ENCODE peak calls at places on chromosomes 6 and 20, in seven cellular contexts. One of them, this sample, is unnamed.

GRCh38 chr6:166691199-166691598 is 64.1 kb upstream of the RPS6KA2 start:
- DNase-seq in cardiac fibroblast: peak
- DNase-seq in astrocyte: peak
- DNase-seq in fibroblast of villous mesenchyme: peak
- DNase-seq in stomach: no peak
- DNase-seq in osteocyte: no peak
- DNase-seq in astrocyte of the spinal cord: peak
- DNase-seq in this sample: no peak

GRCh38 chr20:35307666-35308653 is 15.7 kb upstream of the FAM83C start:
- DNase-seq in osteocyte: peak
- DNase-seq in stomach: peak
- DNase-seq in cardiac fibroblast: peak
- DNase-seq in astrocyte: peak
- DNase-seq in astrocyte of the spinal cord: peak
- DNase-seq in fibroblast of villous mesenchyme: no peak
- DNase-seq in this sample: no peak

GRCh38 chr20:36086767-36087166 is 67.8 kb upstream of the EPB41L1 start:
- DNase-seq in osteocyte: no peak
- DNase-seq in cardiac fibroblast: no peak
- DNase-seq in astrocyte of the spinal cord: no peak
- DNase-seq in fibroblast of villous mesenchyme: no peak
- DNase-seq in stomach: no peak
- DNase-seq in astrocyte: no peak
- DNase-seq in this sample: no peak

GRCh38 chr6:44201638-44202303 is 15.0 kb upstream of the MYMX start:
- DNase-seq in stomach: no peak
- DNase-seq in cardiac fibroblast: no peak
- DNase-seq in astrocyte: no peak
- DNase-seq in fibroblast of villous mesenchyme: no peak
- DNase-seq in astrocyte of the spinal cord: no peak
- DNase-seq in osteocyte: no peak
- DNase-seq in this sample: no peak

GRCh38 chr20:33837096-33837830 is 26.1 kb downstream of the CHMP4B start:
- DNase-seq in cardiac fibroblast: no peak
- DNase-seq in osteocyte: no peak
- DNase-seq in stomach: no peak
- DNase-seq in astrocyte of the spinal cord: no peak
- DNase-seq in fibroblast of villous mesenchyme: no peak
- DNase-seq in astrocyte: no peak
- DNase-seq in this sample: no peak

GRCh38 chr20:62368629-62369507 is 1.8 kb upstream of the LAMA5 start:
- DNase-seq in astrocyte: no peak
- DNase-seq in osteocyte: no peak
- DNase-seq in cardiac fibroblast: peak
- DNase-seq in astrocyte of the spinal cord: peak
- DNase-seq in fibroblast of villous mesenchyme: peak
- DNase-seq in stomach: peak
- DNase-seq in this sample: no peak

GRCh38 chr6:10861086-10861485 is 20.8 kb downstream of the GCM2 start:
- DNase-seq in fibroblast of villous mesenchyme: no peak
- DNase-seq in cardiac fibroblast: no peak
- DNase-seq in osteocyte: no peak
- DNase-seq in astrocyte of the spinal cord: no peak
- DNase-seq in astrocyte: no peak
- DNase-seq in stomach: no peak
- DNase-seq in this sample: no peak

GRCh38 chr20:20664795-20665194 is 47.6 kb downstream of the RALGAPA2 start:
- DNase-seq in stomach: no peak
- DNase-seq in astrocyte of the spinal cord: peak
- DNase-seq in cardiac fibroblast: peak
- DNase-seq in astrocyte: no peak
- DNase-seq in osteocyte: no peak
- DNase-seq in fibroblast of villous mesenchyme: peak
- DNase-seq in this sample: no peak

GRCh38 chr6:129662980-129663431 is 47.0 kb downstream of the ARHGAP18 start:
- DNase-seq in stomach: no peak
- DNase-seq in astrocyte of the spinal cord: no peak
- DNase-seq in fibroblast of villous mesenchyme: no peak
- DNase-seq in osteocyte: no peak
- DNase-seq in cardiac fibroblast: no peak
- DNase-seq in astrocyte: no peak
- DNase-seq in this sample: no peak

GRCh38 chr6:142845624-142846458 is 99.1 kb downstream of the HIVEP2 start:
- DNase-seq in osteocyte: peak
- DNase-seq in stomach: peak
- DNase-seq in cardiac fibroblast: peak
- DNase-seq in astrocyte: peak
- DNase-seq in astrocyte of the spinal cord: peak
- DNase-seq in fibroblast of villous mesenchyme: peak
- DNase-seq in this sample: no peak

GRCh38 chr6:45351667-45352066 is 23.5 kb downstream of the RUNX2 start:
- DNase-seq in fibroblast of villous mesenchyme: no peak
- DNase-seq in cardiac fibroblast: no peak
- DNase-seq in osteocyte: no peak
- DNase-seq in astrocyte: no peak
- DNase-seq in astrocyte of the spinal cord: no peak
- DNase-seq in stomach: no peak
- DNase-seq in this sample: no peak

GRCh38 chr6:8492536-8493125 is 57.3 kb upstream of the SLC35B3 start:
- DNase-seq in osteocyte: no peak
- DNase-seq in astrocyte of the spinal cord: peak
- DNase-seq in astrocyte: peak
- DNase-seq in stomach: no peak
- DNase-seq in fibroblast of villous mesenchyme: no peak
- DNase-seq in cardiac fibroblast: no peak
- DNase-seq in this sample: no peak

GRCh38 chr6:148866657-148867268 is 119.9 kb downstream of the UST start:
- DNase-seq in astrocyte: no peak
- DNase-seq in cardiac fibroblast: no peak
- DNase-seq in fibroblast of villous mesenchyme: no peak
- DNase-seq in astrocyte of the spinal cord: no peak
- DNase-seq in osteocyte: no peak
- DNase-seq in stomach: no peak
- DNase-seq in this sample: no peak

GRCh38 chr6:392441-393390 is 1.2 kb downstream of the IRF4 start:
- DNase-seq in stomach: no peak
- DNase-seq in astrocyte: no peak
- DNase-seq in astrocyte of the spinal cord: no peak
- DNase-seq in fibroblast of villous mesenchyme: no peak
- DNase-seq in osteocyte: no peak
- DNase-seq in cardiac fibroblast: no peak
- DNase-seq in this sample: no peak

GRCh38 chr6:150251566-150252186 is 108.8 kb downstream of the PPP1R14C start:
- DNase-seq in osteocyte: no peak
- DNase-seq in astrocyte: no peak
- DNase-seq in astrocyte of the spinal cord: peak
- DNase-seq in stomach: no peak
- DNase-seq in cardiac fibroblast: no peak
- DNase-seq in fibroblast of villous mesenchyme: no peak
- DNase-seq in this sample: no peak

GRCh38 chr20:20369353-20370086 is 1.6 kb downstream of the INSM1 start:
- DNase-seq in stomach: peak
- DNase-seq in astrocyte: no peak
- DNase-seq in osteocyte: no peak
- DNase-seq in cardiac fibroblast: no peak
- DNase-seq in fibroblast of villous mesenchyme: no peak
- DNase-seq in astrocyte of the spinal cord: no peak
- DNase-seq in this sample: no peak

GRCh38 chr20:10671850-10672578 is 1.8 kb downstream of the JAG1 start:
- DNase-seq in astrocyte: no peak
- DNase-seq in cardiac fibroblast: no peak
- DNase-seq in stomach: peak
- DNase-seq in astrocyte of the spinal cord: peak
- DNase-seq in osteocyte: no peak
- DNase-seq in fibroblast of villous mesenchyme: peak
- DNase-seq in this sample: no peak

GRCh38 chr6:44086931-44087574 is 40.2 kb downstream of the MRPL14 start:
- DNase-seq in osteocyte: no peak
- DNase-seq in stomach: peak
- DNase-seq in fibroblast of villous mesenchyme: no peak
- DNase-seq in cardiac fibroblast: peak
- DNase-seq in astrocyte: no peak
- DNase-seq in astrocyte of the spinal cord: no peak
- DNase-seq in this sample: no peak

GRCh38 chr20:54070187-54070987 is at the start of gene BCAS1:
- DNase-seq in fibroblast of villous mesenchyme: no peak
- DNase-seq in osteocyte: no peak
- DNase-seq in cardiac fibroblast: no peak
- DNase-seq in astrocyte of the spinal cord: no peak
- DNase-seq in stomach: peak
- DNase-seq in astrocyte: no peak
- DNase-seq in this sample: no peak

GRCh38 chr6:135311446-135312200 is 130.5 kb downstream of the MYB start:
- DNase-seq in osteocyte: no peak
- DNase-seq in stomach: no peak
- DNase-seq in fibroblast of villous mesenchyme: no peak
- DNase-seq in astrocyte: no peak
- DNase-seq in cardiac fibroblast: no peak
- DNase-seq in astrocyte of the spinal cord: no peak
- DNase-seq in this sample: no peak

DNA sequence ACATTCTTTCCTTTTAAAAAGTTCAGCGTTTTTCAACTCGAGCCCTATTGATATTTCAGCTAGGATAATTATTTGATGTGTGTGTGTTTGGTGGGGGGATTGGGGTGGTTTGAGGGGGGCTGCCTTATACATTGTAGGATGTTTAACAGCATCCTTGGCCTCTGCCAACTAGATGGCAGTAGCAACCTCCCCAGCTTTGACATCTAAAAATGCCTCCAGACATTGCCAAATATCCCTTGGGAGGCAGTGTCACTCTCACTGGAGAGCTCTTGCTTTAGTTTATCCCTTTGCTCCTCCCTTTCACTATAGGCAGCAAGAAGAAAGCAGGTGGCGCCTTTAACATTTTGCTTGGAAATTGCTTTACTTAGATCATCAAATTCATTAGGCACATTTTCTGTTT is 14.6 kb upstream of the TP53TG5 start:
- DNase-seq in fibroblast of villous mesenchyme: no peak
- DNase-seq in cardiac fibroblast: no peak
- DNase-seq in astrocyte of the spinal cord: no peak
- DNase-seq in stomach: no peak
- DNase-seq in astrocyte: no peak
- DNase-seq in osteocyte: no peak
- DNase-seq in this sample: peak
- TF ChIP-seq CTCF in fibroblast of villous mesenchyme: no peak
- TF ChIP-seq CTCF in cardiac fibroblast: no peak
- TF ChIP-seq CTCF in astrocyte of the spinal cord: no peak
- TF ChIP-seq CTCF in stomach: no peak
- TF ChIP-seq CTCF in astrocyte: no peak
- TF ChIP-seq CTCF in osteocyte: no peak
- TF ChIP-seq CTCF in this sample: no peak

GRCh38 chr6:3559561-3559960 is 102.7 kb upstream of the SLC22A23 start:
- DNase-seq in astrocyte: no peak
- DNase-seq in cardiac fibroblast: no peak
- DNase-seq in astrocyte of the spinal cord: no peak
- DNase-seq in stomach: no peak
- DNase-seq in fibroblast of villous mesenchyme: no peak
- DNase-seq in osteocyte: peak
- DNase-seq in this sample: no peak

GRCh38 chr6:3566812-3567211 is 110.0 kb upstream of the SLC22A23 start:
- DNase-seq in stomach: no peak
- DNase-seq in astrocyte: peak
- DNase-seq in astrocyte of the spinal cord: peak
- DNase-seq in cardiac fibroblast: peak
- DNase-seq in osteocyte: no peak
- DNase-seq in fibroblast of villous mesenchyme: peak
- DNase-seq in this sample: no peak

GRCh38 chr6:3565291-3565690 is 108.4 kb upstream of the SLC22A23 start:
- DNase-seq in stomach: no peak
- DNase-seq in astrocyte: no peak
- DNase-seq in fibroblast of villous mesenchyme: no peak
- DNase-seq in astrocyte of the spinal cord: no peak
- DNase-seq in cardiac fibroblast: no peak
- DNase-seq in osteocyte: no peak
- DNase-seq in this sample: no peak

DNA sequence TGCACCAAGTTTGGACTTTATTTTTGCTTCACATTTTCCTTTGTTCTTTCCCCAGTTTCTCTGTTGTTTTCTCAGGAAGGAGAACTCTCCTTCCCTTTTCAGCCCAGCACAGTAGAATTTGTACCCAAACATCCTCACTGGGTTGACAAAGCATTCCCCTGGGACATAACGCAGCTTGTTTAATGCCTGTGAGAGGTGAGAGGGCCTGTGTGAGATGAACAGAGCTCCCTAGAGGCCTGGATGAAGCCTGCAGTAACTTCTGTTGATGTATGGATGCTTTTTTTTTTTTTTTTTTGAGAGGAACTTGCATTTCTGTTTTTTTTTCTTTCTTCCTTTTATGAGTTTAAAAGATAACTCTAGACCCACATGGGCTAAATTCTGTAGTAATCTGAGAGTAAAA is 104.9 kb upstream of the SLC22A23 start:
- DNase-seq in astrocyte of the spinal cord: peak
- DNase-seq in cardiac fibroblast: peak
- DNase-seq in astrocyte: no peak
- DNase-seq in fibroblast of villous mesenchyme: peak
- DNase-seq in osteocyte: no peak
- DNase-seq in stomach: no peak
- DNase-seq in this sample: no peak
- TF ChIP-seq CTCF in astrocyte of the spinal cord: peak
- TF ChIP-seq CTCF in cardiac fibroblast: peak
- TF ChIP-seq CTCF in astrocyte: peak
- TF ChIP-seq CTCF in fibroblast of villous mesenchyme: peak
- TF ChIP-seq CTCF in osteocyte: peak
- TF ChIP-seq CTCF in stomach: no peak
- TF ChIP-seq CTCF in this sample: no peak

GRCh38 chr20:8254911-8255582 is 123.0 kb downstream of the PLCB1 start:
- DNase-seq in astrocyte: no peak
- DNase-seq in stomach: no peak
- DNase-seq in osteocyte: no peak
- DNase-seq in astrocyte of the spinal cord: peak
- DNase-seq in cardiac fibroblast: no peak
- DNase-seq in fibroblast of villous mesenchyme: peak
- DNase-seq in this sample: no peak
- TF ChIP-seq CTCF in astrocyte: no peak
- TF ChIP-seq CTCF in stomach: no peak
- TF ChIP-seq CTCF in osteocyte: no peak
- TF ChIP-seq CTCF in astrocyte of the spinal cord: no peak
- TF ChIP-seq CTCF in cardiac fibroblast: no peak
- TF ChIP-seq CTCF in fibroblast of villous mesenchyme: no peak
- TF ChIP-seq CTCF in this sample: no peak

GRCh38 chr6:112034236-112034990 is 19.5 kb upstream of the CCN6 start:
- DNase-seq in osteocyte: no peak
- DNase-seq in astrocyte: no peak
- DNase-seq in cardiac fibroblast: no peak
- DNase-seq in fibroblast of villous mesenchyme: no peak
- DNase-seq in astrocyte of the spinal cord: no peak
- DNase-seq in stomach: no peak
- DNase-seq in this sample: no peak

GRCh38 chr6:112038268-112038667 is 15.6 kb upstream of the CCN6 start:
- DNase-seq in fibroblast of villous mesenchyme: no peak
- DNase-seq in astrocyte of the spinal cord: no peak
- DNase-seq in astrocyte: no peak
- DNase-seq in cardiac fibroblast: peak
- DNase-seq in stomach: no peak
- DNase-seq in osteocyte: no peak
- DNase-seq in this sample: no peak

GRCh38 chr6:112035446-112035845 is 18.5 kb upstream of the CCN6 start:
- DNase-seq in astrocyte: no peak
- DNase-seq in astrocyte of the spinal cord: no peak
- DNase-seq in fibroblast of villous mesenchyme: peak
- DNase-seq in stomach: no peak
- DNase-seq in osteocyte: no peak
- DNase-seq in cardiac fibroblast: peak
- DNase-seq in this sample: no peak

GRCh38 chr6:112037783-112038216 is 16.1 kb upstream of the CCN6 start:
- DNase-seq in osteocyte: peak
- DNase-seq in astrocyte: peak
- DNase-seq in astrocyte of the spinal cord: peak
- DNase-seq in cardiac fibroblast: peak
- DNase-seq in fibroblast of villous mesenchyme: peak
- DNase-seq in stomach: peak
- DNase-seq in this sample: no peak

GRCh38 chr6:112036088-112036637 is 17.7 kb upstream of the CCN6 start:
- DNase-seq in cardiac fibroblast: no peak
- DNase-seq in stomach: no peak
- DNase-seq in astrocyte: no peak
- DNase-seq in astrocyte of the spinal cord: no peak
- DNase-seq in fibroblast of villous mesenchyme: no peak
- DNase-seq in osteocyte: no peak
- DNase-seq in this sample: peak
- TF ChIP-seq CTCF in cardiac fibroblast: no peak
- TF ChIP-seq CTCF in stomach: no peak
- TF ChIP-seq CTCF in astrocyte: no peak
- TF ChIP-seq CTCF in astrocyte of the spinal cord: no peak
- TF ChIP-seq CTCF in fibroblast of villous mesenchyme: no peak
- TF ChIP-seq CTCF in osteocyte: no peak
- TF ChIP-seq CTCF in this sample: no peak